ENCODE peak calls at places on chromosomes 13 and 19, in ten cellular contexts. S, D, U, I, A, B, Q, C, Y and R are unnamed samples.

GRCh38 chr19:46935066-46935663 is 74.4 kb downstream of the ARHGAP35 start:
- DNase-seq in S (no peak), D (no peak), U (no peak), I (no peak), A (no peak), B (no peak), Q (no peak), C (no peak), Y (no peak), R (no peak)

GRCh38 chr19:29947871-29948270 is 5.8 kb downstream of the URI1 start:
- DNase-seq in S (no peak), D (no peak), U (no peak), I (no peak), A (no peak), B (no peak), Q (no peak), C (no peak), Y (no peak), R (no peak)

GRCh38 chr19:12924621-12925310 is 5.7 kb upstream of the SYCE2 start:
- DNase-seq in S (no peak), D (no peak), U (no peak), I (no peak), A (no peak), B (no peak), Q (no peak), C (no peak), Y (no peak), R (no peak)

GRCh38 chr13:39888865-39889810 is 233.7 kb downstream of the COG6 start:
- DNase-seq in S (no peak), D (peak; percentile 81), U (no peak), I (no peak), A (no peak), B (no peak), Q (no peak), C (no peak), Y (peak; percentile 40), R (peak; percentile 9)

GRCh38 chr13:59230484-59231264 is 933.1 kb downstream of the DIAPH3 start:
- DNase-seq in S (peak; percentile 10), D (no peak), U (no peak), I (no peak), A (no peak), B (no peak), Q (no peak), C (no peak), Y (no peak), R (no peak)

GRCh38 chr13:39032150-39032549 is 5.7 kb downstream of the PROSER1 start:
- DNase-seq in S (no peak), D (no peak), U (no peak), I (no peak), A (no peak), B (no peak), Q (no peak), C (no peak), Y (no peak), R (no peak)

GRCh38 chr13:97242755-97243497 is 20.8 kb downstream of the MBNL2 start:
- DNase-seq in S (peak; percentile 63), D (no peak), U (no peak), I (no peak), A (no peak), B (no peak), Q (no peak), C (no peak), Y (no peak), R (no peak)

GRCh38 chr19:47106819-47107200 is 6.8 kb downstream of the ZC3H4 start:
- DNase-seq in S (no peak), D (no peak), U (no peak), I (no peak), A (no peak), B (no peak), Q (no peak), C (no peak), Y (no peak), R (no peak)

GRCh38 chr19:44890366-44891015 is 563 bp upstream of the TOMM40 start:
- DNase-seq in S (peak; percentile 100), D (peak; percentile 100), U (peak; percentile 100), I (peak; percentile 99), A (peak; percentile 100), B (peak; percentile 100), Q (no peak), C (no peak), Y (peak; percentile 100), R (peak; percentile 100)

GRCh38 chr13:91722267-91722884 is 324.0 kb downstream of the GPC5 start:
- DNase-seq in S (no peak), D (no peak), U (peak; percentile 1), I (peak; percentile 15), A (no peak), B (no peak), Q (no peak), C (no peak), Y (no peak), R (peak; percentile 2)